ENCODE peak calls at places on chromosomes 5 and 9, in five cellular contexts. One of them, this sample, is unnamed.

GRCh38 chr5:124478139-124478737 is 268.2 kb downstream of the ZNF608 start:
- DNase-seq in choroid plexus epithelial cell: no peak
- DNase-seq in amniotic epithelial cell: no peak
- DNase-seq in pancreas: no peak
- DNase-seq in naive thymus-derived CD8-positive, alpha-beta T cell: no peak
- DNase-seq in this sample: no peak

GRCh38 chr5:61290815-61291214 is 41.2 kb upstream of the ZSWIM6 start:
- DNase-seq in pancreas: peak; percentile 76
- DNase-seq in amniotic epithelial cell: peak; percentile 34
- DNase-seq in naive thymus-derived CD8-positive, alpha-beta T cell: no peak
- DNase-seq in choroid plexus epithelial cell: no peak
- DNase-seq in this sample: peak; percentile 72

GRCh38 chr9:135890190-135890861 is 17.0 kb downstream of the CAMSAP1 start:
- DNase-seq in choroid plexus epithelial cell: no peak
- DNase-seq in naive thymus-derived CD8-positive, alpha-beta T cell: no peak
- DNase-seq in pancreas: no peak
- DNase-seq in amniotic epithelial cell: no peak
- DNase-seq in this sample: no peak

GRCh38 chr5:87413116-87413645 is 451 bp upstream of the CCNH start:
- DNase-seq in amniotic epithelial cell: no peak
- DNase-seq in naive thymus-derived CD8-positive, alpha-beta T cell: no peak
- DNase-seq in pancreas: no peak
- DNase-seq in choroid plexus epithelial cell: peak; percentile 37
- DNase-seq in this sample: no peak

GRCh38 chr9:126304946-126305370 is 21.7 kb upstream of the MVB12B start:
- DNase-seq in naive thymus-derived CD8-positive, alpha-beta T cell: no peak
- DNase-seq in pancreas: no peak
- DNase-seq in amniotic epithelial cell: peak; percentile 84
- DNase-seq in choroid plexus epithelial cell: no peak
- DNase-seq in this sample: no peak

GRCh38 chr5:133611357-133612020 is 852 bp downstream of the FSTL4 start:
- DNase-seq in pancreas: no peak
- DNase-seq in choroid plexus epithelial cell: no peak
- DNase-seq in amniotic epithelial cell: no peak
- DNase-seq in naive thymus-derived CD8-positive, alpha-beta T cell: no peak
- DNase-seq in this sample: no peak

GRCh38 chr5:139394654-139395566 is at the start of gene PROB1:
- DNase-seq in choroid plexus epithelial cell: no peak
- DNase-seq in pancreas: no peak
- DNase-seq in amniotic epithelial cell: no peak
- DNase-seq in naive thymus-derived CD8-positive, alpha-beta T cell: no peak
- DNase-seq in this sample: no peak

GRCh38 chr5:103561670-103562069 is 919 bp downstream of the NUDT12 start:
- DNase-seq in pancreas: no peak
- DNase-seq in choroid plexus epithelial cell: peak; percentile 6
- DNase-seq in amniotic epithelial cell: no peak
- DNase-seq in naive thymus-derived CD8-positive, alpha-beta T cell: no peak
- DNase-seq in this sample: no peak

GRCh38 chr9:75855509-75855908 is 35.0 kb upstream of the PCSK5 start:
- DNase-seq in naive thymus-derived CD8-positive, alpha-beta T cell: no peak
- DNase-seq in pancreas: no peak
- DNase-seq in choroid plexus epithelial cell: peak; percentile 68
- DNase-seq in amniotic epithelial cell: peak; percentile 12
- DNase-seq in this sample: peak; percentile 18

GRCh38 chr5:74166064-74166463 is 474.5 kb downstream of the ENC1 start:
- DNase-seq in pancreas: no peak
- DNase-seq in choroid plexus epithelial cell: peak; percentile 43
- DNase-seq in amniotic epithelial cell: peak; percentile 61
- DNase-seq in naive thymus-derived CD8-positive, alpha-beta T cell: no peak
- DNase-seq in this sample: no peak

GRCh38 chr5:150243590-150243989 is 46.0 kb downstream of the CAMK2A start:
- DNase-seq in choroid plexus epithelial cell: no peak
- DNase-seq in amniotic epithelial cell: no peak
- DNase-seq in naive thymus-derived CD8-positive, alpha-beta T cell: no peak
- DNase-seq in pancreas: no peak
- DNase-seq in this sample: no peak

GRCh38 chr9:99745085-99745484 is 76.6 kb upstream of the NR4A3 start:
- DNase-seq in amniotic epithelial cell: no peak
- DNase-seq in naive thymus-derived CD8-positive, alpha-beta T cell: no peak
- DNase-seq in choroid plexus epithelial cell: no peak
- DNase-seq in pancreas: no peak
- DNase-seq in this sample: no peak

GRCh38 chr9:129316281-129317030 is 138.4 kb upstream of the IER5L start:
- DNase-seq in choroid plexus epithelial cell: no peak
- DNase-seq in naive thymus-derived CD8-positive, alpha-beta T cell: no peak
- DNase-seq in pancreas: peak; percentile 13
- DNase-seq in amniotic epithelial cell: no peak
- DNase-seq in this sample: no peak

GRCh38 chr9:80485420-80485819 is 913.7 kb downstream of the TLE4 start:
- DNase-seq in choroid plexus epithelial cell: peak; percentile 9
- DNase-seq in pancreas: no peak
- DNase-seq in amniotic epithelial cell: no peak
- DNase-seq in naive thymus-derived CD8-positive, alpha-beta T cell: no peak
- DNase-seq in this sample: no peak

GRCh38 chr9:137740311-137740710 is 121.5 kb downstream of the EHMT1 start:
- DNase-seq in pancreas: no peak
- DNase-seq in choroid plexus epithelial cell: peak; percentile 89
- DNase-seq in amniotic epithelial cell: peak; percentile 53
- DNase-seq in naive thymus-derived CD8-positive, alpha-beta T cell: no peak
- DNase-seq in this sample: no peak

GRCh38 chr9:114911167-114911821 is 19.1 kb downstream of the TNFSF8 start:
- DNase-seq in naive thymus-derived CD8-positive, alpha-beta T cell: no peak
- DNase-seq in amniotic epithelial cell: peak; percentile 24
- DNase-seq in choroid plexus epithelial cell: peak; percentile 58
- DNase-seq in pancreas: no peak
- DNase-seq in this sample: no peak

GRCh38 chr5:173789031-173789920 is 98.9 kb upstream of the CPEB4 start:
- DNase-seq in choroid plexus epithelial cell: peak; percentile 76
- DNase-seq in naive thymus-derived CD8-positive, alpha-beta T cell: no peak
- DNase-seq in pancreas: no peak
- DNase-seq in amniotic epithelial cell: peak; percentile 83
- DNase-seq in this sample: no peak

GRCh38 chr5:36876965-36877666 is 547 bp downstream of the NIPBL start:
- DNase-seq in amniotic epithelial cell: peak; percentile 67
- DNase-seq in choroid plexus epithelial cell: peak; percentile 72
- DNase-seq in pancreas: peak; percentile 72
- DNase-seq in naive thymus-derived CD8-positive, alpha-beta T cell: peak; percentile 63
- DNase-seq in this sample: peak; percentile 66

GRCh38 chr5:151123897-151124751 is 33.5 kb downstream of the ANXA6 start:
- DNase-seq in amniotic epithelial cell: no peak
- DNase-seq in pancreas: peak; percentile 58
- DNase-seq in choroid plexus epithelial cell: peak; percentile 46
- DNase-seq in naive thymus-derived CD8-positive, alpha-beta T cell: peak; percentile 33
- DNase-seq in this sample: peak; percentile 70

GRCh38 chr9:91132576-91133073 is 229.1 kb downstream of the AUH start:
- DNase-seq in choroid plexus epithelial cell: no peak
- DNase-seq in naive thymus-derived CD8-positive, alpha-beta T cell: no peak
- DNase-seq in amniotic epithelial cell: no peak
- DNase-seq in pancreas: no peak
- DNase-seq in this sample: no peak

GRCh38 chr5:57816108-57816507 is 333.5 kb upstream of the ACTBL2 start:
- DNase-seq in pancreas: no peak
- DNase-seq in naive thymus-derived CD8-positive, alpha-beta T cell: no peak
- DNase-seq in choroid plexus epithelial cell: peak; percentile 98
- DNase-seq in amniotic epithelial cell: peak; percentile 97
- DNase-seq in this sample: no peak

GRCh38 chr9:69104830-69105527 is 69.1 kb upstream of the TJP2 start:
- DNase-seq in amniotic epithelial cell: no peak
- DNase-seq in choroid plexus epithelial cell: no peak
- DNase-seq in pancreas: peak; percentile 92
- DNase-seq in naive thymus-derived CD8-positive, alpha-beta T cell: no peak
- DNase-seq in this sample: peak; percentile 90

GRCh38 chr5:170542691-170543275 is 39.0 kb downstream of the KCNIP1 start:
- DNase-seq in pancreas: no peak
- DNase-seq in choroid plexus epithelial cell: no peak
- DNase-seq in naive thymus-derived CD8-positive, alpha-beta T cell: no peak
- DNase-seq in amniotic epithelial cell: no peak
- DNase-seq in this sample: no peak

GRCh38 chr5:173324115-173325001 is 3.9 kb downstream of the STC2 start:
- DNase-seq in amniotic epithelial cell: peak; percentile 68
- DNase-seq in naive thymus-derived CD8-positive, alpha-beta T cell: no peak
- DNase-seq in pancreas: peak; percentile 90
- DNase-seq in choroid plexus epithelial cell: peak; percentile 55
- DNase-seq in this sample: peak; percentile 81

GRCh38 chr9:130051855-130052254 is 1.9 kb upstream of the GPR107 start:
- DNase-seq in naive thymus-derived CD8-positive, alpha-beta T cell: no peak
- DNase-seq in choroid plexus epithelial cell: no peak
- DNase-seq in amniotic epithelial cell: no peak
- DNase-seq in pancreas: no peak
- DNase-seq in this sample: no peak

GRCh38 chr5:131814990-131815389 is 18.2 kb upstream of the FNIP1 start:
- DNase-seq in amniotic epithelial cell: peak; percentile 83
- DNase-seq in choroid plexus epithelial cell: peak; percentile 85
- DNase-seq in naive thymus-derived CD8-positive, alpha-beta T cell: no peak
- DNase-seq in pancreas: no peak
- DNase-seq in this sample: no peak

This sample was measured in transverse colon.